ENCODE peak calls at places on chromosomes 11 and 22, in seven cellular contexts. One of them, this sample, is unnamed.
A peak's percentile ranks its signal among the peaks of the same experiment; 100 is the strongest.

GRCh38 chr11:119347242-119347641 is 737 bp upstream of the MFRP start:
- DNase-seq in activated CD8-positive, alpha-beta memory T cell treated with anti-CD3 and anti-CD28 coated beads for 1 hour: no peak
- DNase-seq in progenitor cell of endocrine pancreas: no peak
- DNase-seq in GM10248: no peak
- DNase-seq in kidney epithelial cell: no peak
- DNase-seq in CD8-positive, alpha-beta memory T cell: no peak
- DNase-seq in occipital lobe: no peak
- DNase-seq in this sample: no peak

GRCh38 chr11:95067828-95068244 is 1.1 kb downstream of the SRSF8 start:
- DNase-seq in activated CD8-positive, alpha-beta memory T cell treated with anti-CD3 and anti-CD28 coated beads for 1 hour: no peak
- DNase-seq in progenitor cell of endocrine pancreas: no peak
- DNase-seq in GM10248: no peak
- DNase-seq in kidney epithelial cell: no peak
- DNase-seq in CD8-positive, alpha-beta memory T cell: no peak
- DNase-seq in occipital lobe: no peak
- DNase-seq in this sample: no peak

GRCh38 chr11:2520736-2521035 is 75.9 kb downstream of the KCNQ1 start:
- DNase-seq in activated CD8-positive, alpha-beta memory T cell treated with anti-CD3 and anti-CD28 coated beads for 1 hour: no peak
- DNase-seq in progenitor cell of endocrine pancreas: no peak
- DNase-seq in GM10248: no peak
- DNase-seq in kidney epithelial cell: no peak
- DNase-seq in CD8-positive, alpha-beta memory T cell: no peak
- DNase-seq in occipital lobe: no peak
- DNase-seq in this sample: no peak

GRCh38 chr11:68841718-68842426 is at the start of gene CPT1A:
- DNase-seq in activated CD8-positive, alpha-beta memory T cell treated with anti-CD3 and anti-CD28 coated beads for 1 hour: peak; percentile 58
- DNase-seq in progenitor cell of endocrine pancreas: peak; percentile 40
- DNase-seq in GM10248: peak; percentile 85
- DNase-seq in kidney epithelial cell: no peak
- DNase-seq in CD8-positive, alpha-beta memory T cell: peak; percentile 71
- DNase-seq in occipital lobe: peak; percentile 47
- DNase-seq in this sample: peak; percentile 74

GRCh38 chr22:31048570-31048969 is 32.5 kb upstream of the SMTN start:
- DNase-seq in activated CD8-positive, alpha-beta memory T cell treated with anti-CD3 and anti-CD28 coated beads for 1 hour: no peak
- DNase-seq in progenitor cell of endocrine pancreas: no peak
- DNase-seq in GM10248: no peak
- DNase-seq in kidney epithelial cell: no peak
- DNase-seq in CD8-positive, alpha-beta memory T cell: no peak
- DNase-seq in occipital lobe: no peak
- DNase-seq in this sample: no peak

GRCh38 chr11:59151761-59152160 is 9.1 kb downstream of the FAM111A start:
- DNase-seq in activated CD8-positive, alpha-beta memory T cell treated with anti-CD3 and anti-CD28 coated beads for 1 hour: no peak
- DNase-seq in progenitor cell of endocrine pancreas: no peak
- DNase-seq in GM10248: no peak
- DNase-seq in kidney epithelial cell: no peak
- DNase-seq in CD8-positive, alpha-beta memory T cell: no peak
- DNase-seq in occipital lobe: no peak
- DNase-seq in this sample: no peak

GRCh38 chr11:41533761-41534160 is 74.3 kb upstream of the LRRC4C start:
- DNase-seq in activated CD8-positive, alpha-beta memory T cell treated with anti-CD3 and anti-CD28 coated beads for 1 hour: no peak
- DNase-seq in progenitor cell of endocrine pancreas: no peak
- DNase-seq in GM10248: no peak
- DNase-seq in kidney epithelial cell: no peak
- DNase-seq in CD8-positive, alpha-beta memory T cell: no peak
- DNase-seq in occipital lobe: no peak
- DNase-seq in this sample: no peak

GRCh38 chr22:43897751-43898261 is 6.0 kb upstream of the PNPLA5 start:
- DNase-seq in activated CD8-positive, alpha-beta memory T cell treated with anti-CD3 and anti-CD28 coated beads for 1 hour: no peak
- DNase-seq in progenitor cell of endocrine pancreas: no peak
- DNase-seq in GM10248: no peak
- DNase-seq in kidney epithelial cell: peak; percentile 31
- DNase-seq in CD8-positive, alpha-beta memory T cell: no peak
- DNase-seq in occipital lobe: no peak
- DNase-seq in this sample: no peak

GRCh38 chr22:22343603-22344276 is 99.2 kb downstream of the VPREB1 start:
- DNase-seq in activated CD8-positive, alpha-beta memory T cell treated with anti-CD3 and anti-CD28 coated beads for 1 hour: no peak
- DNase-seq in progenitor cell of endocrine pancreas: no peak
- DNase-seq in GM10248: peak; percentile 49
- DNase-seq in kidney epithelial cell: no peak
- DNase-seq in CD8-positive, alpha-beta memory T cell: no peak
- DNase-seq in occipital lobe: no peak
- DNase-seq in this sample: no peak

GRCh38 chr11:111819161-111820058 is 52.0 kb downstream of the ALG9 start:
- DNase-seq in activated CD8-positive, alpha-beta memory T cell treated with anti-CD3 and anti-CD28 coated beads for 1 hour: no peak
- DNase-seq in progenitor cell of endocrine pancreas: no peak
- DNase-seq in GM10248: no peak
- DNase-seq in kidney epithelial cell: no peak
- DNase-seq in CD8-positive, alpha-beta memory T cell: no peak
- DNase-seq in occipital lobe: no peak
- DNase-seq in this sample: no peak

GRCh38 chr22:35539910-35540599 is 576 bp upstream of the RASD2 start:
- DNase-seq in activated CD8-positive, alpha-beta memory T cell treated with anti-CD3 and anti-CD28 coated beads for 1 hour: peak; percentile 51
- DNase-seq in progenitor cell of endocrine pancreas: peak; percentile 59
- DNase-seq in GM10248: peak; percentile 89
- DNase-seq in kidney epithelial cell: no peak
- DNase-seq in CD8-positive, alpha-beta memory T cell: peak; percentile 66
- DNase-seq in occipital lobe: peak; percentile 68
- DNase-seq in this sample: peak; percentile 81

GRCh38 chr11:119612814-119613213 is 116.2 kb downstream of the NECTIN1 start:
- DNase-seq in activated CD8-positive, alpha-beta memory T cell treated with anti-CD3 and anti-CD28 coated beads for 1 hour: no peak
- DNase-seq in progenitor cell of endocrine pancreas: no peak
- DNase-seq in GM10248: no peak
- DNase-seq in kidney epithelial cell: no peak
- DNase-seq in CD8-positive, alpha-beta memory T cell: no peak
- DNase-seq in occipital lobe: no peak
- DNase-seq in this sample: no peak

GRCh38 chr11:67060111-67060522 is 3.5 kb downstream of the RHOD start:
- DNase-seq in activated CD8-positive, alpha-beta memory T cell treated with anti-CD3 and anti-CD28 coated beads for 1 hour: no peak
- DNase-seq in progenitor cell of endocrine pancreas: no peak
- DNase-seq in GM10248: no peak
- DNase-seq in kidney epithelial cell: no peak
- DNase-seq in CD8-positive, alpha-beta memory T cell: no peak
- DNase-seq in occipital lobe: no peak
- DNase-seq in this sample: no peak

GRCh38 chr11:82895437-82896091 is 4.7 kb downstream of the PRCP start:
- DNase-seq in activated CD8-positive, alpha-beta memory T cell treated with anti-CD3 and anti-CD28 coated beads for 1 hour: no peak
- DNase-seq in progenitor cell of endocrine pancreas: no peak
- DNase-seq in GM10248: peak; percentile 42
- DNase-seq in kidney epithelial cell: no peak
- DNase-seq in CD8-positive, alpha-beta memory T cell: no peak
- DNase-seq in occipital lobe: no peak
- DNase-seq in this sample: no peak

GRCh38 chr22:37525073-37525745 is 6.0 kb upstream of the CARD10 start:
- DNase-seq in activated CD8-positive, alpha-beta memory T cell treated with anti-CD3 and anti-CD28 coated beads for 1 hour: no peak
- DNase-seq in progenitor cell of endocrine pancreas: no peak
- DNase-seq in GM10248: no peak
- DNase-seq in kidney epithelial cell: no peak
- DNase-seq in CD8-positive, alpha-beta memory T cell: no peak
- DNase-seq in occipital lobe: no peak
- DNase-seq in this sample: no peak

GRCh38 chr11:71251761-71252433 is 480 bp downstream of the SHANK2 start:
- DNase-seq in activated CD8-positive, alpha-beta memory T cell treated with anti-CD3 and anti-CD28 coated beads for 1 hour: no peak
- DNase-seq in progenitor cell of endocrine pancreas: peak; percentile 78
- DNase-seq in GM10248: peak; percentile 48
- DNase-seq in kidney epithelial cell: no peak
- DNase-seq in CD8-positive, alpha-beta memory T cell: no peak
- DNase-seq in occipital lobe: no peak
- DNase-seq in this sample: peak; percentile 84

GRCh38 chr22:22704156-22704946 is 59.9 kb downstream of the GGTLC2 start:
- DNase-seq in activated CD8-positive, alpha-beta memory T cell treated with anti-CD3 and anti-CD28 coated beads for 1 hour: no peak
- DNase-seq in progenitor cell of endocrine pancreas: no peak
- DNase-seq in GM10248: no peak
- DNase-seq in kidney epithelial cell: no peak
- DNase-seq in CD8-positive, alpha-beta memory T cell: no peak
- DNase-seq in occipital lobe: no peak
- DNase-seq in this sample: no peak

GRCh38 chr22:33666661-33667619 is 253.3 kb downstream of the LARGE1 start:
- DNase-seq in activated CD8-positive, alpha-beta memory T cell treated with anti-CD3 and anti-CD28 coated beads for 1 hour: no peak
- DNase-seq in progenitor cell of endocrine pancreas: no peak
- DNase-seq in GM10248: no peak
- DNase-seq in kidney epithelial cell: no peak
- DNase-seq in CD8-positive, alpha-beta memory T cell: no peak
- DNase-seq in occipital lobe: no peak
- DNase-seq in this sample: no peak

GRCh38 chr22:49052023-49052538 is 775.6 kb downstream of the BRD1 start:
- DNase-seq in activated CD8-positive, alpha-beta memory T cell treated with anti-CD3 and anti-CD28 coated beads for 1 hour: no peak
- DNase-seq in progenitor cell of endocrine pancreas: no peak
- DNase-seq in GM10248: peak; percentile 38
- DNase-seq in kidney epithelial cell: no peak
- DNase-seq in CD8-positive, alpha-beta memory T cell: peak; percentile 62
- DNase-seq in occipital lobe: no peak
- DNase-seq in this sample: no peak

GRCh38 chr11:73228268-73229134 is 10.4 kb downstream of the P2RY2 start:
- DNase-seq in activated CD8-positive, alpha-beta memory T cell treated with anti-CD3 and anti-CD28 coated beads for 1 hour: no peak
- DNase-seq in progenitor cell of endocrine pancreas: no peak
- DNase-seq in GM10248: no peak
- DNase-seq in kidney epithelial cell: no peak
- DNase-seq in CD8-positive, alpha-beta memory T cell: no peak
- DNase-seq in occipital lobe: no peak
- DNase-seq in this sample: peak; percentile 8

GRCh38 chr11:119284344-119285157 is 32.4 kb downstream of the MCAM start:
- DNase-seq in activated CD8-positive, alpha-beta memory T cell treated with anti-CD3 and anti-CD28 coated beads for 1 hour: no peak
- DNase-seq in progenitor cell of endocrine pancreas: no peak
- DNase-seq in GM10248: peak; percentile 68
- DNase-seq in kidney epithelial cell: no peak
- DNase-seq in CD8-positive, alpha-beta memory T cell: peak; percentile 62
- DNase-seq in occipital lobe: no peak
- DNase-seq in this sample: no peak

GRCh38 chr11:64723907-64724862 is 1.2 kb upstream of the NRXN2 start:
- DNase-seq in activated CD8-positive, alpha-beta memory T cell treated with anti-CD3 and anti-CD28 coated beads for 1 hour: no peak
- DNase-seq in progenitor cell of endocrine pancreas: no peak
- DNase-seq in GM10248: no peak
- DNase-seq in kidney epithelial cell: no peak
- DNase-seq in CD8-positive, alpha-beta memory T cell: no peak
- DNase-seq in occipital lobe: no peak
- DNase-seq in this sample: no peak

GRCh38 chr11:117885777-117886176 is 9.3 kb upstream of the FXYD6 start:
- DNase-seq in activated CD8-positive, alpha-beta memory T cell treated with anti-CD3 and anti-CD28 coated beads for 1 hour: no peak
- DNase-seq in progenitor cell of endocrine pancreas: no peak
- DNase-seq in GM10248: no peak
- DNase-seq in kidney epithelial cell: no peak
- DNase-seq in CD8-positive, alpha-beta memory T cell: no peak
- DNase-seq in occipital lobe: no peak
- DNase-seq in this sample: no peak

GRCh38 chr11:71153005-71153395 is 99.4 kb downstream of the SHANK2 start:
- DNase-seq in activated CD8-positive, alpha-beta memory T cell treated with anti-CD3 and anti-CD28 coated beads for 1 hour: no peak
- DNase-seq in progenitor cell of endocrine pancreas: no peak
- DNase-seq in GM10248: no peak
- DNase-seq in kidney epithelial cell: peak; percentile 47
- DNase-seq in CD8-positive, alpha-beta memory T cell: no peak
- DNase-seq in occipital lobe: no peak
- DNase-seq in this sample: no peak

GRCh38 chr11:116065986-116066385 is 561.8 kb upstream of the CADM1 start:
- DNase-seq in activated CD8-positive, alpha-beta memory T cell treated with anti-CD3 and anti-CD28 coated beads for 1 hour: no peak
- DNase-seq in progenitor cell of endocrine pancreas: no peak
- DNase-seq in GM10248: no peak
- DNase-seq in kidney epithelial cell: no peak
- DNase-seq in CD8-positive, alpha-beta memory T cell: no peak
- DNase-seq in occipital lobe: no peak
- DNase-seq in this sample: no peak

GRCh38 chr22:42075277-42075676 is 1.2 kb downstream of the PHETA2 start:
- DNase-seq in activated CD8-positive, alpha-beta memory T cell treated with anti-CD3 and anti-CD28 coated beads for 1 hour: no peak
- DNase-seq in progenitor cell of endocrine pancreas: no peak
- DNase-seq in GM10248: no peak
- DNase-seq in kidney epithelial cell: no peak
- DNase-seq in CD8-positive, alpha-beta memory T cell: no peak
- DNase-seq in occipital lobe: no peak
- DNase-seq in this sample: no peak

GRCh38 chr11:59923813-59924212 is 14.4 kb upstream of the OOSP1 start:
- DNase-seq in activated CD8-positive, alpha-beta memory T cell treated with anti-CD3 and anti-CD28 coated beads for 1 hour: no peak
- DNase-seq in progenitor cell of endocrine pancreas: no peak
- DNase-seq in GM10248: no peak
- DNase-seq in kidney epithelial cell: no peak
- DNase-seq in CD8-positive, alpha-beta memory T cell: no peak
- DNase-seq in occipital lobe: no peak
- DNase-seq in this sample: peak; percentile 46

GRCh38 chr11:65786786-65787636 is at the start of gene OVOL1:
- DNase-seq in activated CD8-positive, alpha-beta memory T cell treated with anti-CD3 and anti-CD28 coated beads for 1 hour: no peak
- DNase-seq in progenitor cell of endocrine pancreas: peak; percentile 81
- DNase-seq in GM10248: peak; percentile 35
- DNase-seq in kidney epithelial cell: no peak
- DNase-seq in CD8-positive, alpha-beta memory T cell: no peak
- DNase-seq in occipital lobe: no peak
- DNase-seq in this sample: no peak

GRCh38 chr11:43558056-43558455 is 122.5 kb upstream of the HSD17B12 start:
- DNase-seq in activated CD8-positive, alpha-beta memory T cell treated with anti-CD3 and anti-CD28 coated beads for 1 hour: no peak
- DNase-seq in progenitor cell of endocrine pancreas: no peak
- DNase-seq in GM10248: no peak
- DNase-seq in kidney epithelial cell: no peak
- DNase-seq in CD8-positive, alpha-beta memory T cell: no peak
- DNase-seq in occipital lobe: no peak
- DNase-seq in this sample: no peak